ENCODE peak calls at places on chromosomes 16 and 17, in four cellular contexts. B, R, G and C are unnamed samples. For H3K4me1, the result is how much of the 10 kb centered on the place peaks cover.

GRCh38 chr17:81391964-81392908 is 3.0 kb upstream of the BAHCC1 start:
- DNase-seq in B (no peak), G (no peak), R (peak), C (no peak)

GRCh38 chr17:177155-177554 is 4.3 kb downstream of the DOC2B start:
- DNase-seq in B (no peak), G (no peak), R (no peak), C (no peak)

GRCh38 chr17:66549731-66550207 is 247.4 kb downstream of the PRKCA start:
- DNase-seq in G (no peak), R (no peak), B (no peak), C (no peak)

GRCh38 chr16:31128711-31129567 is 6.6 kb downstream of the PRSS8 start:
- DNase-seq in G (no peak), B (no peak), R (peak), C (no peak)

GRCh38 chr16:2339521-2340484 is 725 bp downstream of the ABCA3 start:
- DNase-seq in R (peak), B (peak), G (peak), C (peak)

GRCh38 chr16:29729116-29729521 is 16.7 kb downstream of the C16orf54 start:
- DNase-seq in R (peak), G (peak), B (no peak), C (peak)

GRCh38 chr17:50542795-50543774 is 3.9 kb upstream of the SPATA20 start:
- DNase-seq in G (no peak), R (peak), B (no peak), C (peak)

GRCh38 chr16:72362476-72362875 is 190.5 kb upstream of the PMFBP1 start:
- DNase-seq in B (no peak), G (no peak), R (no peak), C (no peak)

GRCh38 chr16:81468269-81468902 is 23.8 kb downstream of the CMIP start:
- DNase-seq in G (no peak), R (no peak), B (no peak), C (no peak)

GRCh38 chr16:18941471-18941870 is 15.3 kb upstream of the SMG1 start:
- DNase-seq in B (no peak), G (no peak), R (no peak), C (no peak)

GRCh38 chr17:15261063-15261817 is 3.9 kb downstream of the PMP22 start:
- DNase-seq in B (no peak), R (peak), G (peak), C (peak)

GRCh38 chr16:28192811-28193529 is 18.8 kb downstream of the XPO6 start:
- DNase-seq in R (peak), B (peak), G (no peak), C (no peak)

GRCh38 chr16:48556913-48557351 is 53.0 kb downstream of the N4BP1 start:
- DNase-seq in R (no peak), G (no peak), B (no peak), C (no peak)

GRCh38 chr17:7214300-7215135 is 5.1 kb downstream of the DLG4 start:
- DNase-seq in R (peak), B (peak), G (peak), C (peak)
- TF ChIP-seq CTCF in R (peak), B (peak), G (peak), C (peak)

DNA sequence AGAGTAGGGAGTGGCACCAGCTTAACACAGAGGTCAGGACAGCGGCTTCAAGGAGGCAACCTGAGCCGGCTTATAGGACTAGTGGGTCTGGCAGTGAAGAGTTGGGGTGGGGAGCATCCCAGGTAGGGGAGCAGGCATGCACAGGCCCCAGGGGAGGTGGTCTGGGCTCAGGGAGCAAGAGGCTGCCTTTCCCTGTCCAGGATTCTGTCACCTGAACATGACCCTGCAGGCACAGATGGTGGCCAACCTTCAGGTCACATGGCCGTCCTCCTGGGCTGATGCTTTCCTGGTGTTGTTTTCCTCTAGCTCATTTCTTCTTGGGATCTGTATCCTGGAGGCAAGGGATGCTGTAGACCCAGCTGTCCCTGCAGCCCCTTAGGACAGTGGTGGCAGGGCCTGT is 3.5 kb upstream of the MYO15A start:
- DNase-seq in B (no peak), R (no peak), G (no peak), C (no peak)
- H3K4me1 ChIP-seq in B (under half), R (under half), G (under half), C (under half)

GRCh38 chr16:58419241-58420012 is 27.2 kb downstream of the GINS3 start:
- DNase-seq in B (no peak), R (peak), G (peak), C (peak)
- H3K4me3 ChIP-seq in B (no peak), R (no peak), G (peak), C (no peak)

DNA sequence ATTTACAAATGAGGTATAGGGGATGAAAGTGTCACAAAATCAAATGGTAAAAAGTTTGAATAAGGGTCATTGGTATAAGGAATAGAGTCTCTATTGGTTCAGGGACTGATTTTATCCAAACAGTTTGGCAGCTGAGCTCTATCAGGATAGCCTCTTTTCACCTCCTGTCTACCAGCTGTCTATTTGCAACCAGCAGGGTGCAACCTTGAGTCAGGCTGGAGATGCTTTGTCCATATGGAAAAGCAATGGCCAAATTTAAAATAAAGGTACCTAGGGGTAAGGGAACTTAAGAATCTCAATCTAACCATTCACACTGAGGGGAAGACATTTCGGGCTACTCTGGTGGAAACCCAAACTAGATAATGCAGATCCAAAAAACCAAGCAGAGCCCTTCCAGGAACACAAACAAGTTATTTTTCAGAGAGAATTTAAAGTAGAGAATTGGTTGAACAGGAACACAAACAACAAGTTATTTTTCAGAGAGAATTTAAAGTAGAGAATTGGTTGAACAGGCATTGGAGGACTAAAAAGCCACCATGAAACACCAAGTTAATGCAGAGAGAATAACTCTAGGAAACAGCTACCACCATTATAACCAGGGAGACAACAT is 12.6 kb upstream of the CA10 start:
- DNase-seq in B (no peak), G (peak), R (no peak), C (peak)
- TF ChIP-seq CTCF in B (no peak), G (peak), R (peak), C (peak)

GRCh38 chr17:60968266-60968665 is 290.6 kb downstream of the BCAS3 start:
- DNase-seq in B (no peak), R (no peak), G (no peak), C (no peak)

GRCh38 chr17:60969500-60970037 is 291.9 kb downstream of the BCAS3 start:
- DNase-seq in B (no peak), G (no peak), R (no peak), C (no peak)

GRCh38 chr17:60970741-60971140 is 293.1 kb downstream of the BCAS3 start:
- DNase-seq in R (no peak), G (no peak), B (no peak), C (no peak)

DNA sequence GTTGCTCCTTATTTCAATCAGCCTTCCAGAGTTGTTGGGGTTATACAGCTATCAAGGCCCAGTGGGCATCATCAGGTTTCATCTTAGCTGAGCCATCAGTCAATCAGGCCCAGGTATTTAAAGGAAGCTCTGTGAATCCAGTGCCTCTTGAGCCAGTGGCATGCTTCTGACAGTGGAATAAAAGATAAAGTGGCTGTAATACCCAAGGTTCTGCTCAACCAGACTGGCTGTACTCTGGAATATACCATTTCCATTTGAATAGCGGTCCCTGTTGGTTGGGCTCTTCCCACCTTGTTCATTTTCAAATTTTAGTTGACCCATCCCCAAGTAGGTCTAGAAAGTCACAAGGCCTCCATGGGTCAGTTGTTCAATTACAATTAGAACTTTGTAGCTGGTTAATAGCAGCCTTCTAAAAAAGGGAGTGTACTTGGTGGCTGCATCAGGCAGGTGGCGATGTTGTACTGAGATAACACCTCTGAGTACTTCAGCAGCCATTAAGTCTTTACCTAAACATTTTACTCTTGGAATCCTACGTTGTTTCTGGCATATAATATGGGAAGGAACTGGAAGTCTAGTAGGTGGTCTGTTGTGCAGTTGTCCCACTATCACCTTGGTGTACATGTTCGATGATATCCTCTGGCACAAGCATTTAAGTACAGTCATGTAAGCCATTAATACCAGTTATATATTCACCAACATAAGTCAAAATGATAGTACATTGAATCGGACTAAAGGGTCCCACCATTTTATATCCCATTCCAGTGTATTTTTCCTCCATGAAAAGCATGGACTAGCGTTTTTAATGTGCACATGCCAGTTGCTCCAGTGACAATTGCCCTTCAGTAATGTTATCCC is 294.1 kb downstream of the BCAS3 start:
- DNase-seq in B (peak), G (peak), R (no peak), C (peak)
- H3K4me1 ChIP-seq in B (under half), G (under half), R (under half), C (under half)